ENCODE peak calls at places on chromosome 17, in five cellular contexts. U is left ventricle myocardium inferior; I is neural progenitor cell; G is fibroblast of pulmonary artery; X is CD8-positive, alpha-beta T cell. B is an unnamed sample.

GRCh38 chr17:28405632-28406477 is at the start of gene SLC46A1:
- DNase-seq in I (peak), X (peak), G (peak), U (peak), B (no peak)

GRCh38 chr17:49294126-49294525 is 63.5 kb upstream of the PHOSPHO1 start:
- DNase-seq in U (no peak), G (no peak), I (no peak), X (no peak), B (no peak)

GRCh38 chr17:82937411-82938371 is 97.9 kb upstream of the ZNF750 start:
- DNase-seq in I (no peak), X (no peak), U (peak), G (no peak), B (no peak)

GRCh38 chr17:48636177-48637018 is 10.2 kb upstream of the HOXB9 start:
- DNase-seq in G (peak), I (peak), X (peak), U (peak), B (peak)

GRCh38 chr17:37856245-37856644 is 68.0 kb upstream of the TBC1D3K start:
- DNase-seq in X (no peak), G (no peak), U (no peak), I (no peak), B (no peak)

GRCh38 chr17:56021681-56022205 is 131.5 kb upstream of the ANKFN1 start:
- DNase-seq in G (no peak), U (no peak), X (no peak), I (no peak), B (no peak)

GRCh38 chr17:76243826-76244679 is 3.8 kb upstream of the RNF157 start:
- DNase-seq in X (peak), G (no peak), I (no peak), U (no peak), B (no peak)

GRCh38 chr17:60060474-60060873 is 18.2 kb downstream of the HEATR6 start:
- DNase-seq in U (no peak), I (no peak), G (no peak), X (no peak), B (no peak)

GRCh38 chr17:50114849-50115357 is 15.1 kb downstream of the SAMD14 start:
- DNase-seq in U (no peak), I (peak), X (no peak), G (peak), B (no peak)

GRCh38 chr17:39639043-39639442 is 2.1 kb downstream of the STARD3 start:
- DNase-seq in U (no peak), G (no peak), X (no peak), I (no peak), B (no peak)
- TF ChIP-seq CTCF in U (no peak), G (no peak), X (no peak), I (no peak), B (no peak)

DNA sequence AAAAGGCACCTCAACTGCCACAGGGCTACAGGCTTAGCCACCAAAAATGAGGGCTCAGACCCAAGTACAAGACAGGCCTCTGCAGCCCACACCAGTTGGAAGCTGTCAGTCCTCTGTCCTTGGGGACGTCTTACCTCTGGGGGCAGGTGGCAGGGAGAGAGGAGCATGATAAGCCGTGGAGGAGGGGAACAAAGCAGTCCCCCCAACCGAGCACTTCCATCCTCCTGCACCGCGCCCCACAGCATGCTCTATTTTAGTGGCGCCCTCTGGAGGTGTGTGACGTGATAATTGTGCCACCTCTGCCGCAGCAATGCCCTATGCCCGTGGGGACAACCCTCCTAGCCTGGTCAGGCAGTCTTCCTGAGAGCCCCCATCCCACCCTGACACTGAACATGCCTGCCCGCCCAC is 13.6 kb downstream of the G6PC3 start:
- DNase-seq in U (no peak), X (no peak), G (no peak), I (peak), B (no peak)
- TF ChIP-seq CTCF in U (no peak), X (no peak), G (peak), I (peak), B (no peak)

GRCh38 chr17:81447331-81447933 is 52.2 kb downstream of the BAHCC1 start:
- DNase-seq in I (no peak), G (no peak), U (no peak), X (no peak), B (no peak)
- TF ChIP-seq CTCF in I (no peak), G (no peak), U (no peak), X (no peak), B (no peak)

GRCh38 chr17:5405400-5405799 is 14.1 kb downstream of the NUP88 start:
- DNase-seq in G (no peak), U (no peak), I (no peak), X (no peak), B (no peak)
- TF ChIP-seq CTCF in G (no peak), U (no peak), I (no peak), X (no peak), B (no peak)

GRCh38 chr17:1847191-1847590 is 17.4 kb downstream of the RPA1 start:
- DNase-seq in I (no peak), G (no peak), U (peak), X (no peak), B (no peak)

GRCh38 chr17:1839516-1839915 is 9.7 kb downstream of the RPA1 start:
- DNase-seq in I (no peak), G (no peak), X (no peak), U (no peak), B (no peak)

GRCh38 chr17:1843947-1844346 is 14.1 kb downstream of the RPA1 start:
- DNase-seq in X (no peak), I (no peak), G (no peak), U (no peak), B (no peak)
- TF ChIP-seq CTCF in X (no peak), I (no peak), G (no peak), U (no peak), B (no peak)

GRCh38 chr17:11294826-11295225 is 53.8 kb downstream of the SHISA6 start:
- DNase-seq in X (no peak), U (no peak), G (no peak), I (no peak), B (no peak)

GRCh38 chr17:11298401-11298800 is 57.4 kb downstream of the SHISA6 start:
- DNase-seq in G (no peak), U (no peak), X (no peak), I (no peak), B (no peak)

GRCh38 chr17:11293480-11293879 is 52.5 kb downstream of the SHISA6 start:
- DNase-seq in U (no peak), X (no peak), G (no peak), I (no peak), B (no peak)

GRCh38 chr17:11300201-11300600 is 59.2 kb downstream of the SHISA6 start:
- DNase-seq in G (no peak), X (no peak), U (no peak), I (no peak), B (no peak)

DNA sequence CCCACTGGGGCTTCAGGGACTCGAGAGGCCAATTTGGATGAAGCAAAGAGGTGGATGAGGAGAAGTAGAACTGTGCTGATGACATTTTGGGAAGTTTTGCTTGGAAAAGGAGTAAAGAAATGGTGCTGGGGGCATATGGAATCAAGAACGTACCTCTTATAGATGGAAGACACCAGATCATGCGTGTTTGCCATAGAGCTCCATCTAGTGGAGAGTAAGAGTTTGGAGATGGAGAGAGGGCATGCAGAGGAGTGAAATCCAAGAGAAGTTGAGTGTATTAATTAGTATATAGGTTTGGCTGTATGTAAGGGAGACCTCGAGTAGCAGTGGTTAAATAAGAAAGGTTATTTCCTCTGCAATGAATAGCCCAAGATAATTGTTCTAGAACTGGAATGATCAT is 56.0 kb downstream of the SHISA6 start:
- DNase-seq in G (no peak), U (no peak), X (no peak), I (peak), B (no peak)
- TF ChIP-seq CTCF in G (no peak), U (peak), X (no peak), I (peak), B (no peak)

GRCh38 chr17:39866013-39866730 is 1.8 kb upstream of the ZPBP2 start:
- DNase-seq in U (no peak), X (no peak), G (no peak), I (no peak), B (no peak)

GRCh38 chr17:39867084-39867890 is 715 bp upstream of the ZPBP2 start:
- DNase-seq in G (no peak), I (no peak), U (no peak), X (peak), B (no peak)

GRCh38 chr17:39863244-39863917 is 731 bp downstream of the IKZF3 start:
- DNase-seq in I (no peak), U (no peak), X (no peak), G (no peak), B (no peak)

GRCh38 chr17:39861235-39861634 is 2.9 kb downstream of the IKZF3 start:
- DNase-seq in I (no peak), G (no peak), X (no peak), U (no peak), B (no peak)

GRCh38 chr17:39863918-39864746 is at the start of gene IKZF3:
- DNase-seq in I (peak), G (peak), X (peak), U (peak), B (peak)
- TF ChIP-seq CTCF in I (peak), G (no peak), X (peak), U (peak), B (peak)